ENCODE peak calls at places on chromosome 17, in nine cellular contexts. P is brain microvascular endothelial cell; S is heart left ventricle; J is left cardiac atrium; C is RWPE1; M is anterior cingulate cortex; B is ELF-1; H is stimulated activated CD4-positive, alpha-beta T cell treated with anti-CD3 and anti-CD28 coated beads, Interleukin-12 subunit alpha, Interleukin-12 subunit beta, amount 100 ng/mL, for 24 hours; Y is AG04450. K is an unnamed sample.
A peak's percentile ranks its signal among the peaks of the same experiment; 100 is the strongest.

GRCh38 chr17:49018116-49018612 is 21.0 kb downstream of the IGF2BP1 start:
- DNase-seq in P (no peak), S (no peak), J (no peak), C (no peak), M (no peak), B (peak; percentile 54), H (no peak), Y (no peak), K (no peak)

GRCh38 chr17:37717627-37718382 is 27.1 kb downstream of the HNF1B start:
- DNase-seq in P (no peak), S (no peak), J (no peak), C (no peak), M (no peak), B (no peak), H (no peak), Y (no peak), K (no peak)

GRCh38 chr17:49397586-49397985 is 17.1 kb downstream of the PHB1 start:
- DNase-seq in P (no peak), S (no peak), J (no peak), C (no peak), M (no peak), B (no peak), H (no peak), Y (no peak), K (peak; percentile 51)

GRCh38 chr17:292016-292415 is 60.6 kb downstream of the RPH3AL start:
- DNase-seq in P (no peak), S (peak; percentile 13), J (peak; percentile 10), C (no peak), M (no peak), B (no peak), H (no peak), Y (no peak), K (peak; percentile 56)

GRCh38 chr17:4785311-4786110 is 653 bp downstream of the VMO1 start:
- DNase-seq in P (no peak), S (no peak), J (no peak), C (no peak), M (no peak), B (peak; percentile 39), H (no peak), Y (no peak), K (no peak)

GRCh38 chr17:35239823-35240222 is 3.0 kb upstream of the SLFN5 start:
- DNase-seq in P (no peak), S (no peak), J (no peak), C (no peak), M (no peak), B (no peak), H (no peak), Y (no peak), K (no peak)

GRCh38 chr17:48614904-48615211 is 234 bp downstream of the HOXB8 start:
- DNase-seq in P (no peak), S (no peak), J (no peak), C (no peak), M (no peak), B (no peak), H (no peak), Y (no peak), K (no peak)

GRCh38 chr17:38428150-38428642 is at the start of gene ARHGAP23:
- DNase-seq in P (no peak), S (peak; percentile 89), J (peak; percentile 81), C (peak; percentile 72), M (peak; percentile 79), B (no peak), H (no peak), Y (peak; percentile 47), K (peak; percentile 89)

K was measured in cardiac septum.